ENCODE peak calls at places on chromosomes 13 and 19, in four cellular contexts. I, W, C and P are unnamed samples.
A peak's percentile ranks its signal among the peaks of the same experiment; 100 is the strongest.

GRCh38 chr19:42295831-42296525 is 6.0 kb upstream of the PRR19 start:
- DNase-seq in I (peak; percentile 87), C (peak; percentile 65), W (peak; percentile 91), P (peak; percentile 94)

GRCh38 chr13:56735537-56735942 is 405.2 kb upstream of the PRR20A start:
- DNase-seq in W (peak; percentile 87), C (no peak), I (no peak), P (peak; percentile 50)

GRCh38 chr13:108609353-108609752 is 20.1 kb upstream of the MYO16 start:
- DNase-seq in C (peak; percentile 2), I (no peak), W (peak; percentile 69), P (no peak)

GRCh38 chr13:51957377-51958216 is 53.7 kb downstream of the ATP7B start:
- DNase-seq in C (no peak), I (no peak), W (no peak), P (no peak)

GRCh38 chr13:23918208-23918607 is 20.9 kb upstream of the C1QTNF9B start:
- DNase-seq in I (no peak), W (no peak), C (no peak), P (no peak)

GRCh38 chr13:77563110-77563509 is 27.6 kb downstream of the SCEL start:
- DNase-seq in C (peak; percentile 44), I (no peak), W (peak; percentile 11), P (no peak)

GRCh38 chr13:113349050-113349449 is 14.9 kb downstream of the GRTP1 start:
- DNase-seq in C (no peak), I (no peak), W (no peak), P (no peak)

GRCh38 chr19:49749055-49749716 is 13.9 kb downstream of the TSKS start:
- DNase-seq in C (peak; percentile 34), I (no peak), W (peak; percentile 71), P (no peak)

GRCh38 chr19:460877-461609 is at the start of gene SHC2:
- DNase-seq in I (peak; percentile 45), W (peak; percentile 52), C (no peak), P (peak; percentile 86)

GRCh38 chr19:57887195-57887941 is 1.5 kb downstream of the ZNF814 start:
- DNase-seq in C (peak; percentile 53), I (peak; percentile 26), W (peak; percentile 96), P (no peak)
- H3K4me3 ChIP-seq in C (peak overlapping the region; percentile 66), I (no peak overlapping the region), W (peak overlapping the region; percentile 73), P (peak overlapping the region; percentile 84)

GRCh38 chr19:35715355-35715809 is 2.4 kb upstream of the KMT2B start:
- DNase-seq in I (no peak), W (no peak), C (no peak), P (peak; percentile 52)
- H3K27ac ChIP-seq in I (no peak overlapping the region), W (no peak overlapping the region), C (no peak overlapping the region), P (no peak overlapping the region)

GRCh38 chr19:56423276-56423984 is 19.3 kb downstream of the ZNF583 start:
- DNase-seq in I (no peak), W (no peak), C (no peak), P (no peak)
- H3K4me3 ChIP-seq in I (no peak overlapping the region), W (peak overlapping the region; percentile 17), C (no peak overlapping the region), P (no peak overlapping the region)

GRCh38 chr19:6219592-6220290 is 60.0 kb downstream of the MLLT1 start:
- DNase-seq in C (peak; percentile 42), I (no peak), W (no peak), P (peak; percentile 71)
- H3K27ac ChIP-seq in C (peak overlapping the region; percentile 97), I (no peak overlapping the region), W (no peak overlapping the region), P (peak overlapping the region; percentile 5)

DNA sequence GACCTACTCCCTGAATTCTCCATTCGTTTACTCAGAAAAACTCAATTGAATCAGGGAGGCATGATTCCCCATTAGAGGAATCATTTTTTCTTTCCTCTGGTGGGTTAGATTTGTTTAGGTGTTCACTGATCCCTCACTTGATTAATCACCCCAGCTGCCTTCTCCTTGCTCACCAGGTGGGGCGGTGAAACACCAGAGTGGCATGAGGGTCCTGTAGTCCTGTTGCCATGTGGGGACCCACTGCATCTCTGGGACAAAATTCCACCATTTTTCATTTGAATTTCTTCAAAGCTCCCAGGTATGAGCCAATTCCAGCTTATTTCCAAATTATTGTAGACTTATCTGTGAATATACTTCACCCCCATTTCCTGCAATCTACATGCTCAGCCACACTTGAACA is 462.7 kb upstream of the ZNF507 start:
- DNase-seq in C (no peak), I (no peak), W (peak; percentile 16), P (no peak)
- H3K4me3 ChIP-seq in C (no peak overlapping the region), I (no peak overlapping the region), W (no peak overlapping the region), P (no peak overlapping the region)

GRCh38 chr13:97256343-97256783 is 34.2 kb downstream of the MBNL2 start:
- DNase-seq in I (no peak), W (no peak), C (peak; percentile 95), P (no peak)

GRCh38 chr13:97253581-97254293 is 31.6 kb downstream of the MBNL2 start:
- DNase-seq in C (no peak), I (no peak), W (no peak), P (no peak)

GRCh38 chr13:97252735-97253134 is 30.6 kb downstream of the MBNL2 start:
- DNase-seq in C (no peak), W (no peak), I (no peak), P (no peak)

GRCh38 chr13:97255515-97255999 is 33.4 kb downstream of the MBNL2 start:
- DNase-seq in W (no peak), C (no peak), I (no peak), P (no peak)

GRCh38 chr13:97254809-97255208 is 32.7 kb downstream of the MBNL2 start:
- DNase-seq in W (no peak), I (no peak), C (no peak), P (no peak)
- H3K27ac ChIP-seq in W (no peak overlapping the region), I (no peak overlapping the region), C (no peak overlapping the region), P (no peak overlapping the region)

DNA sequence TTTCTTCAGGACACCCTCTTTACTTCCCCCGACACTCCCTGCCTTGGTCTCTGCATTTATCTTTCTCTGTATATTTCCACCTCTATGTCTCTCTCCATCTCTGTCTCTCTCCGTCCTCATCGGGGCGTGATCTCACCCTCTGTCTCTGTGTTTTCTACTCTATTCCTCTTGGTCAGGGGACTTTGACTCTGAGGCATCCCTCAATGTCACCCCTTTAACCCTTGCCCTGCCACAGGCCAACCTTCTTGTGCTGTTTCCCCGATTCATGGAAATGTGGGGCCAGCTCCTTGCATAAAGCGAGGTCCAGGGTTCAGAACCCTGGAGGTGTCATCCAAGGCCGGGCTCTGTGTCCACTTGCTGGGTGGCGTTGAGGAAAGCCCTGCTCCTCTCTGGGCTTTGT is 46.8 kb downstream of the COLGALT1 start:
- DNase-seq in W (peak; percentile 43), I (no peak), C (no peak), P (no peak)
- H3K4me3 ChIP-seq in W (no peak overlapping the region), I (no peak overlapping the region), C (no peak overlapping the region), P (no peak overlapping the region)

DNA sequence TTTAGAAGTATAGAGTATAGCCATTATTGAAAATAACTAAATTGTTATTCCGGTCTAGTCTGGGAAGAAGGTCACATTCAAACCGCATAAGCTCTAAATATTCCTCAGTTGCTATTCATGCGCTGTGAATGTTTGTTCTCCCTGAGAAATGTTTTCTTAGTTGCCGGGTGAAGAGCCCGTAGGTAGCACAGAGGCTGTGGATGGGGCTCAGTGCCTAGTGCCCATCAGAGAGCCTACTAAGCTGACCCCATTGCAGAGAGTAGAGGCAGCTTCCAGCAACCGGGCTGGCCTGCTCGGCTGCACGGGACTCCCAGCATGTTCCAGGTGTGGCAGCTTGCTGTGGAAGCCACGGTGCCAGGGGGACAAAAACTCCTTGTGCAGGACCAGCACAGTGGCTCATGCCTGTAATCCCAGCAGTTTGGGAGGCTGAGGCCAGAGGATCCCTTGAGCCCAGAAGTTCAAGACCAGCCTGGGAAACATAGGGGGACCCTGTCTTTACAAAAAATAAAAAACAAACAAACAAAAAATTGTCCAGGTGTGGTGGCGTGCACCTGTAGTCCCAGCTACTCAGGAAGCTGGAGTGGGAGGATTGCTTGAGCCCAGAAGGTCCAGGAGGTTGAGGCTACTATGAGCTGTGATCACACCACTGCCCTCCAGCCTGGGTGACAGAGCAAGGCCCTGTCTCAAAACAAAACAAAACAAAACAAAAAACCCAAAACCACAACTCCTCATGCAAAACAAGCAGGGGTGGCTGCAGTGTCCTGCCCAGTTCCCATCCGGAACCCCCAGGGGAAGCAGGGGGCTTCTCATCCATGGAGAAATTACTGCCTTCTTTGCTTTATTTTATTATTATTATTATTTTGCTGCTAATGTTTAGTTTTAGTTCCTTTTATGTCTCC is 82.5 kb downstream of the KCTD15 start:
- DNase-seq in C (no peak), W (no peak), I (peak; percentile 35), P (no peak)
- H3K27ac ChIP-seq in C (peak overlapping the region; percentile 65), W (no peak overlapping the region), I (peak overlapping the region; percentile 72), P (no peak overlapping the region)

GRCh38 chr13:41193919-41194824 is at the start of gene KBTBD7:
- DNase-seq in C (peak; percentile 99), I (peak; percentile 93), W (peak; percentile 98), P (peak; percentile 97)

GRCh38 chr13:41188584-41188983 is 5.8 kb downstream of the KBTBD7 start:
- DNase-seq in C (peak; percentile 25), W (no peak), I (no peak), P (no peak)

GRCh38 chr13:41196620-41197019 is 2.3 kb upstream of the KBTBD7 start:
- DNase-seq in C (peak; percentile 12), W (peak; percentile 42), I (no peak), P (no peak)

GRCh38 chr13:41196011-41196410 is 1.6 kb upstream of the KBTBD7 start:
- DNase-seq in W (no peak), I (no peak), C (no peak), P (no peak)

DNA sequence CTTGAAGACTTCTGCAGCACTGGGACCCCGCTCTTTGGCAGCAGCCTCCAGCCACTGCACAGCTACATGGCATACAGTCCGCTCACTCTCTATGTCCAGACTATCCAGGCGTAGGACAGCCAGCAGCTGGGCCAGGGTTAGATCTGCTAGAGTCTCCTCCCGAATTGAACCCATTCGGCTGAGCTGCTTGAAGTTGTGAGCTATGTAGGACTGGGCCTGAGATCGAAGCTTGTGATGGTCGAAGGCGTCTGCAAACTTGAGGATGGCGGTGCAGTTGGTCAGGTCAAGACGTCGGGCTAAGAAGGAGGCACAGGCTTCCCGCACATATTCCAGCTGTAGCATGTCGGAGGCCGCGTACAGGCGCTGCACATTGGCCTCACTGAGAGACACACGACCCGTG is 900 bp downstream of the KBTBD7 start:
- DNase-seq in I (no peak), C (no peak), W (no peak), P (peak; percentile 41)
- H3K4me3 ChIP-seq in I (no peak overlapping the region), C (peak overlapping the region; percentile 49), W (peak overlapping the region; percentile 71), P (no peak overlapping the region)